ENCODE peak calls at places on chromosomes 1 and 21, in ten cellular contexts. I, R, S, W, J, E, T, Y, P and K are unnamed samples. For H3K36me3, H3K4me1 and H3K27me3, the result is how much of the 10 kb centered on the place peaks cover.

GRCh38 chr21:23939369-23940065 is 1667.8 kb downstream of the MRPL39 start:
- DNase-seq in P (no peak), R (no peak), I (no peak), E (no peak), S (no peak), Y (no peak), W (no peak), J (no peak), T (no peak), K (no peak)

GRCh38 chr1:226429868-226430715 is 22.2 kb upstream of the PARP1 start:
- DNase-seq in E (no peak), P (no peak), T (no peak), I (no peak), W (no peak), R (no peak), J (no peak), S (no peak), Y (no peak), K (no peak)

GRCh38 chr1:32525661-32526444 is 13.4 kb upstream of the ZBTB8A start:
- DNase-seq in Y (no peak), T (no peak), R (no peak), P (no peak), J (no peak), S (no peak), I (no peak), E (no peak), W (no peak), K (no peak)

GRCh38 chr1:10267319-10267718 is 56.9 kb downstream of the KIF1B start:
- DNase-seq in R (no peak), I (no peak), J (no peak), T (no peak), S (no peak), Y (peak), P (no peak), W (no peak), E (no peak), K (no peak)

GRCh38 chr1:188822248-188822647 is 1655.4 kb downstream of the BRINP3 start:
- DNase-seq in R (no peak), S (no peak), I (no peak), W (no peak), T (no peak), E (peak), J (no peak), P (no peak), Y (peak), K (peak)

GRCh38 chr1:232457607-232458006 is 172.3 kb downstream of the SIPA1L2 start:
- DNase-seq in T (no peak), P (no peak), J (no peak), I (no peak), R (no peak), W (no peak), S (peak), Y (no peak), E (no peak), K (no peak)

GRCh38 chr1:53944469-53945182 is 873 bp downstream of the IFT25 start:
- DNase-seq in T (peak), W (no peak), Y (no peak), P (no peak), S (no peak), R (no peak), I (peak), J (peak), E (no peak), K (peak)

GRCh38 chr1:87717167-87717670 is 388.5 kb downstream of the LMO4 start:
- DNase-seq in J (no peak), Y (peak), I (no peak), W (no peak), P (no peak), E (no peak), S (no peak), R (no peak), T (no peak), K (no peak)

GRCh38 chr21:37159949-37160348 is 86.9 kb downstream of the TTC3 start:
- DNase-seq in I (no peak), P (no peak), Y (no peak), E (no peak), T (no peak), J (no peak), R (no peak), S (no peak), W (no peak), K (no peak)

GRCh38 chr1:41891403-41891896 is 27.3 kb downstream of the HIVEP3 start:
- DNase-seq in P (no peak), W (no peak), T (no peak), S (peak), J (peak), E (peak), I (peak), Y (peak), R (peak), K (no peak)

GRCh38 chr1:45205000-45205909 is 1.1 kb downstream of the ZSWIM5 start:
- DNase-seq in I (peak), J (peak), S (no peak), E (peak), Y (peak), R (peak), T (peak), W (peak), P (no peak), K (peak)

GRCh38 chr1:220045356-220046051 is 801 bp downstream of the EPRS1 start:
- DNase-seq in E (peak), Y (no peak), R (no peak), T (peak), S (peak), J (peak), W (no peak), I (peak), P (no peak), K (no peak)

GRCh38 chr1:31765041-31765467 is 914 bp upstream of the ADGRB2 start:
- DNase-seq in Y (no peak), J (no peak), S (no peak), T (no peak), R (no peak), I (no peak), W (peak), E (peak), P (no peak), K (peak)

GRCh38 chr1:212013672-212014071 is 21.7 kb downstream of the INTS7 start:
- DNase-seq in W (no peak), I (no peak), E (no peak), R (no peak), P (no peak), Y (no peak), T (no peak), J (no peak), S (no peak), K (no peak)

GRCh38 chr1:32992489-32993214 is 28.0 kb upstream of the RNF19B start:
- DNase-seq in W (peak), J (peak), Y (peak), S (no peak), E (peak), I (peak), P (peak), R (peak), T (peak), K (peak)

GRCh38 chr21:39209334-39209688 is 26.1 kb upstream of the PSMG1 start:
- DNase-seq in E (no peak), P (no peak), J (no peak), Y (no peak), W (no peak), I (no peak), T (no peak), R (no peak), S (no peak), K (no peak)

GRCh38 chr21:16535100-16535418 is 805.3 kb downstream of the USP25 start:
- DNase-seq in I (no peak), P (peak), J (no peak), W (no peak), E (peak), T (peak), S (no peak), R (peak), Y (peak), K (no peak)

GRCh38 chr1:156804572-156805243 is 11.9 kb downstream of the SH2D2A start:
- DNase-seq in W (peak), Y (peak), R (no peak), E (peak), S (no peak), J (no peak), I (no peak), P (no peak), T (no peak), K (peak)

GRCh38 chr1:112496290-112496689 is 12.5 kb upstream of the WNT2B start:
- DNase-seq in J (no peak), W (no peak), I (no peak), P (no peak), S (no peak), R (no peak), E (no peak), Y (no peak), T (no peak), K (no peak)

GRCh38 chr1:81738902-81739301 is 61.8 kb upstream of the ADGRL2 start:
- DNase-seq in J (no peak), Y (peak), E (no peak), S (no peak), I (no peak), P (no peak), R (no peak), T (no peak), W (no peak), K (peak)

GRCh38 chr1:231937013-231937754 is 310.6 kb downstream of the DISC1 start:
- DNase-seq in S (no peak), Y (no peak), T (peak), W (peak), J (no peak), R (peak), E (no peak), I (peak), P (no peak), K (no peak)

GRCh38 chr1:12276225-12276624 is 46.4 kb downstream of the VPS13D start:
- DNase-seq in R (no peak), S (no peak), W (peak), Y (peak), P (no peak), T (peak), E (peak), J (no peak), I (no peak), K (no peak)

GRCh38 chr21:26405071-26405470 is 168.0 kb downstream of the CYYR1 start:
- DNase-seq in J (no peak), W (peak), S (no peak), T (no peak), Y (peak), E (peak), R (no peak), P (no peak), I (no peak), K (peak)

GRCh38 chr1:78607334-78607927 is 12.8 kb upstream of the IFI44L start:
- DNase-seq in W (peak), Y (peak), R (no peak), I (no peak), S (no peak), J (no peak), T (no peak), E (peak), P (no peak), K (peak)

GRCh38 chr1:223233019-223233409 is 90.0 kb upstream of the TLR5 start:
- DNase-seq in T (no peak), S (no peak), P (no peak), I (no peak), E (no peak), Y (no peak), R (no peak), W (no peak), J (no peak), K (no peak)

GRCh38 chr21:14382486-14382834 is 486 bp downstream of the HSPA13 start:
- DNase-seq in I (peak), J (no peak), E (no peak), R (no peak), T (peak), S (no peak), P (no peak), Y (peak), W (no peak), K (peak)

GRCh38 chr1:198829948-198830347 is 191.1 kb downstream of the PTPRC start:
- DNase-seq in J (no peak), E (peak), W (peak), S (no peak), T (no peak), I (no peak), P (no peak), Y (peak), R (no peak), K (peak)

GRCh38 chr21:24456358-24456757 is 1150.9 kb downstream of the MRPL39 start:
- DNase-seq in J (no peak), S (no peak), P (no peak), Y (peak), T (no peak), W (no peak), I (no peak), R (no peak), E (no peak), K (peak)

GRCh38 chr1:9289090-9289534 is 3.6 kb upstream of the SPSB1 start:
- DNase-seq in T (peak), I (peak), J (peak), Y (peak), R (peak), E (peak), P (peak), W (peak), S (peak), K (peak)

GRCh38 chr1:225437710-225438437 is 10.0 kb upstream of the LBR start:
- DNase-seq in W (no peak), E (peak), J (no peak), R (no peak), S (no peak), P (no peak), Y (peak), I (peak), T (no peak), K (peak)

GRCh38 chr1:101235696-101236545 is 898 bp upstream of the S1PR1 start:
- DNase-seq in T (no peak), W (peak), S (peak), P (no peak), Y (peak), J (peak), I (peak), R (peak), E (peak), K (peak)

GRCh38 chr1:41609166-41609883 is 124.8 kb upstream of the EDN2 start:
- DNase-seq in R (no peak), Y (no peak), E (no peak), P (peak), I (no peak), T (no peak), W (no peak), J (no peak), S (no peak), K (no peak)

GRCh38 chr1:121586369-121587229 is 401.8 kb downstream of the SRGAP2C start:
- DNase-seq in T (no peak), W (no peak), J (peak), P (no peak), E (no peak), R (no peak), S (no peak), I (peak), Y (no peak), K (no peak)

GRCh38 chr1:232385221-232385620 is 244.7 kb downstream of the SIPA1L2 start:
- DNase-seq in W (no peak), T (no peak), S (no peak), R (no peak), I (no peak), E (no peak), P (no peak), Y (peak), J (no peak), K (peak)

GRCh38 chr21:43361493-43362296 is 65.2 kb downstream of the SIK1 start:
- DNase-seq in P (peak), T (no peak), R (no peak), I (no peak), E (peak), W (no peak), J (peak), Y (no peak), S (peak), K (peak)

GRCh38 chr1:11238311-11238710 is 24.0 kb downstream of the MTOR start:
- DNase-seq in J (no peak), R (no peak), W (no peak), T (no peak), P (no peak), E (no peak), S (no peak), I (no peak), Y (no peak), K (no peak)

GRCh38 chr1:100074604-100075395 is 57.9 kb downstream of the SASS6 start:
- DNase-seq in T (no peak), R (no peak), E (no peak), J (no peak), W (no peak), Y (no peak), I (no peak), S (no peak), P (no peak), K (no peak)
- H3K36me3 ChIP-seq in T (under half), R (half or more), E (under half), J (half or more), W (under half), Y (under half), I (under half), S (half or more), P (under half), K (half or more)

GRCh38 chr1:23023174-23023573 is 3.9 kb downstream of the KDM1A start:
- DNase-seq in R (no peak), Y (no peak), I (no peak), P (no peak), E (no peak), W (no peak), S (no peak), T (no peak), J (no peak), K (no peak)
- H3K4me1 ChIP-seq in R (under half), Y (under half), I (under half), P (under half), E (under half), W (under half), S (under half), T (under half), J (under half), K (under half)

GRCh38 chr21:45034556-45035476 is 39.6 kb upstream of the ADARB1 start:
- DNase-seq in J (no peak), I (no peak), T (no peak), W (no peak), R (peak), P (no peak), Y (no peak), E (no peak), S (no peak), K (no peak)

GRCh38 chr21:45031231-45032191 is 42.9 kb upstream of the ADARB1 start:
- DNase-seq in P (no peak), E (no peak), T (no peak), Y (no peak), S (no peak), R (no peak), I (no peak), J (no peak), W (no peak), K (no peak)

GRCh38 chr21:45032332-45032731 is 42.0 kb upstream of the ADARB1 start:
- DNase-seq in P (no peak), S (no peak), T (no peak), J (no peak), E (no peak), I (no peak), Y (no peak), R (no peak), W (no peak), K (no peak)

GRCh38 chr21:45033791-45034555 is 40.4 kb upstream of the ADARB1 start:
- DNase-seq in S (no peak), I (no peak), R (peak), W (no peak), P (no peak), Y (no peak), J (no peak), T (no peak), E (no peak), K (peak)

GRCh38 chr21:45032977-45033705 is 41.2 kb upstream of the ADARB1 start:
- DNase-seq in W (no peak), I (no peak), E (no peak), S (no peak), P (no peak), T (no peak), Y (no peak), J (no peak), R (peak), K (no peak)
- H3K27me3 ChIP-seq in W (under half), I (under half), E (under half), S (under half), P (under half), T (under half), Y (under half), J (under half), R (under half), K (under half)

GRCh38 chr1:1757422-1758058 is 20.7 kb downstream of the NADK start:
- DNase-seq in R (no peak), E (no peak), T (no peak), J (no peak), S (no peak), W (no peak), P (no peak), Y (no peak), I (no peak), K (no peak)

GRCh38 chr1:1756661-1757421 is 21.4 kb downstream of the NADK start:
- DNase-seq in S (no peak), R (no peak), Y (no peak), I (no peak), P (no peak), W (no peak), T (no peak), J (no peak), E (no peak), K (no peak)

GRCh38 chr1:1759456-1760344 is 18.6 kb downstream of the NADK start:
- DNase-seq in E (no peak), S (no peak), Y (no peak), R (peak), T (no peak), W (no peak), I (peak), P (no peak), J (no peak), K (no peak)

GRCh38 chr1:1758692-1759455 is 19.4 kb downstream of the NADK start:
- DNase-seq in W (no peak), J (no peak), I (peak), R (peak), P (peak), S (no peak), Y (no peak), E (peak), T (peak), K (no peak)

GRCh38 chr1:1758059-1758621 is 20.1 kb downstream of the NADK start:
- DNase-seq in J (no peak), I (no peak), E (no peak), W (no peak), P (no peak), S (no peak), Y (no peak), T (no peak), R (peak), K (no peak)
- H3K36me3 ChIP-seq in J (under half), I (under half), E (under half), W (under half), P (under half), S (under half), Y (under half), T (under half), R (half or more), K (half or more)

DNA sequence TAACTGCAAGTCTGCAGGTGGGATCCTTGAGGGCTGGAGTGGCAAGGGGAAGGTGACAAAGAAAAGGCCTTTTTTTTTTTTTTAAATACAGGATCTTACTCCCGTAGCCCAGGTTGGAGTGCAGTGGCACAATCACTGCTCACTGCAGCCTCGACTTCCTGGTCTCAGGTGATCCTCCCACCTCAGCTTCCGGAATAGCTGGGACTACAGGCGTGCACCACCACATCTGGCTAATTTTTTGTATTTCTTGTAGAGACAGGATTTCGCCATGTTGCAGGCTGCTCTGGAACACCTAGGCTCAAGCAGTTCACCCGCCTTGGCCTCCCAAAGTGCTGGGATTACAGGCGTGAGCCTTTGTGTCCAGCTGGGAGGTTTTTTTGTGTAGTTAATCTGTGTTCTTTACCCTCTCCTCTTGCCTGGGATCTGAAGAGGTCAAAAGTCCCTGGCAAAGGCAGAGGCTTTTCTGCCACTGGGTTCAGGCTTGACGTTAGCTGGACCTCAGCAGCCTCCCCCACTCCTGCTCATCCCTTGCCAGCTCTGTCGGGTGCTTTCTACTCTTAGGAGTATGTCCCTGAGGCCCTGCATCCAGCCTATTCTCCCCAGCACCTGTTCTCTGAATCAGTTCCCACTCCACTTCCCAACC is 5.2 kb downstream of the IL6R start:
- DNase-seq in I (no peak), J (peak), P (no peak), R (peak), E (no peak), T (no peak), Y (no peak), S (no peak), W (no peak), K (no peak)
- H3K4me1 ChIP-seq in I (under half), J (half or more), P (under half), R (half or more), E (under half), T (under half), Y (under half), S (half or more), W (under half), K (under half)

DNA sequence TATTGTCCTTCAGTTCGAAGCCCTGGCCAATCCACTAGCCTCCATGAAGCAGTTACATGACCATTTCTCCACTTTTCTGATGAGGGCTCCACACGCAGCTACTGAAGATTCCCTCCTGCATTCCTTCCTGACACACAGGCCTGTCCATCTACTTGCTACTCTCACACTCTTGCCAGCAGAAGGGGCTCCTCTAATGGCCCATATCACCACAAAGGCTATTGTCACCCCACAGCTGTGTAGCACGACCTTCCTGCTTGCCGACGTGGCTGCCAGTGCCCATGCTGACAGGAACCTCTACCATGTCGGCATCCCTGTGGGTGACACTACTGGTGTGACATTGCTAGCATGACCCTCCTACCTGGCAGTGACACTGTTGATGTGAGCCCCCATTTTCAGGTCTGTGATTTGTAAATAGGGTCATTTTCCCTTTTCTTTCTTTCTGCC is 1528.6 kb upstream of the TPTE start:
- DNase-seq in S (no peak), W (no peak), Y (peak), I (no peak), P (no peak), E (peak), J (no peak), R (no peak), T (no peak), K (no peak)
- H3K27me3 ChIP-seq in S (under half), W (under half), Y (under half), I (under half), P (under half), E (under half), J (under half), R (half or more), T (under half), K (under half)